ENCODE peak calls at places on chromosomes 2 and 18, in four cellular contexts. I is CD8-positive, alpha-beta memory T cell; C is Peyer's patch; E is lung. O is an unnamed sample. For H3K36me3, the result is how much of the 10 kb centered on the place peaks cover.

GRCh38 chr2:206064077-206064476 is 21.9 kb downstream of the INO80D start:
- DNase-seq in I (no peak), C (no peak), E (no peak), O (no peak)

GRCh38 chr2:216319771-216320170 is 52.5 kb downstream of the MARCHF4 start:
- DNase-seq in I (no peak), C (no peak), E (no peak), O (no peak)

GRCh38 chr2:110832740-110833139 is 100.4 kb downstream of the ACOXL start:
- DNase-seq in I (no peak), C (no peak), E (no peak), O (no peak)

GRCh38 chr2:43634604-43635306 is 2.3 kb upstream of the PLEKHH2 start:
- DNase-seq in I (no peak), C (no peak), E (no peak), O (no peak)

GRCh38 chr18:21406111-21406510 is 164.1 kb downstream of the GREB1L start:
- DNase-seq in I (no peak), C (no peak), E (no peak), O (no peak)

GRCh38 chr18:50853863-50854271 is 25.1 kb upstream of the ME2 start:
- DNase-seq in I (no peak), C (no peak), E (no peak), O (no peak)

GRCh38 chr18:1578505-1578904 is 673.8 kb downstream of the ADCYAP1 start:
- DNase-seq in I (no peak), C (no peak), E (no peak), O (no peak)

GRCh38 chr2:78546843-78547242 is 478.7 kb upstream of the REG3G start:
- DNase-seq in I (no peak), C (no peak), E (no peak), O (no peak)

GRCh38 chr18:36757081-36757480 is 71.7 kb downstream of the TPGS2 start:
- DNase-seq in I (no peak), C (no peak), E (no peak), O (no peak)

GRCh38 chr2:151217343-151217742 is 44.3 kb downstream of the RBM43 start:
- DNase-seq in I (no peak), C (no peak), E (no peak), O (no peak)

GRCh38 chr2:85601771-85602475 is 575 bp downstream of the TMEM150A start:
- DNase-seq in I (no peak), C (peak), E (peak), O (no peak)

GRCh38 chr2:191167766-191168165 is 17.0 kb upstream of the STAT4 start:
- DNase-seq in I (no peak), C (no peak), E (no peak), O (no peak)

GRCh38 chr2:130355578-130356431 is at the start of gene PTPN18:
- DNase-seq in I (peak), C (peak), E (peak), O (peak)

GRCh38 chr18:62458868-62459716 is 63.7 kb upstream of the ZCCHC2 start:
- DNase-seq in I (no peak), C (no peak), E (peak), O (no peak)

GRCh38 chr18:77119851-77120491 is 12.6 kb downstream of the MBP start:
- DNase-seq in I (no peak), C (peak), E (no peak), O (no peak)

GRCh38 chr2:62495777-62496176 is 10.2 kb downstream of the TMEM17 start:
- DNase-seq in I (no peak), C (no peak), E (no peak), O (no peak)

GRCh38 chr2:182999348-183000028 is 38.8 kb downstream of the NCKAP1 start:
- DNase-seq in I (no peak), C (no peak), E (no peak), O (no peak)

DNA sequence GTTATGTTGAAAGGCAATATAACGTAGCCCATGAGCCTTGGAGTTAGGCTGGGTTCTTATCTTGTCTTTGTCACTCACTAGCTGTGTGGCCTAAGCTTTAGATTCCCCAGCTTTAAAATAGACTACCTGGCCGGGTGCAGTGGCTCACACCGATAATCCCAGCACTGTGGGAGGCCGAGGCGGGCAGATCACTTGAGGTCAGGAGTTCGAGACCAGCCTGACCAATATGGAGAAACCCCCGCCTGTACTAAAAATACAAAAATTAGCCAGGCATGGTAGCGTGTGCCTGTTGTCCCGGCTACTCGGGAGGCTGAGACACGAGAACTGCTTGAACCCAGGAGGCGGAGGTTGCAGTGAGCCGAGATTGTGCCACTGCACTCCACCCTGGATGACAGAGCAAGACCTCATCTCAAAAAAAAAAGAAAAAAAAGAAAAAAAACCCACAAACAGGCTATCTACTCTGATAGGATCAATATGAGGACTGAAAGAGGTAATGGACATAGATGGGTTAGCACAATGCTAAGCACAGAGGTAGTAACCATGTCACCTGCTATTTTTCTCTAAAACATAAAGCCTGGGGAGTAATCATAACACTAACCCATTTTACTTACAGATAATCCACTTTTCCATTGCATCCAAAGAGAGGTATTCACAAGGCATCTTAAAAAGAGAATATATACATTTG is 43.9 kb downstream of the NCKAP1 start:
- DNase-seq in I (no peak), C (no peak), E (no peak), O (no peak)
- H3K36me3 ChIP-seq in I (under half), C (under half), E (under half), O (under half)

GRCh38 chr2:149038442-149039212 is at the start of gene LYPD6B:
- DNase-seq in I (no peak), C (no peak), E (no peak), O (no peak)

GRCh38 chr2:149036507-149037293 is 1.8 kb upstream of the LYPD6B start:
- DNase-seq in I (no peak), C (no peak), E (no peak), O (no peak)

GRCh38 chr2:149040451-149040850 is 2.0 kb downstream of the LYPD6B start:
- DNase-seq in I (peak), C (no peak), E (no peak), O (no peak)

GRCh38 chr2:149039213-149039724 is 770 bp downstream of the LYPD6B start:
- DNase-seq in I (no peak), C (no peak), E (no peak), O (no peak)

DNA sequence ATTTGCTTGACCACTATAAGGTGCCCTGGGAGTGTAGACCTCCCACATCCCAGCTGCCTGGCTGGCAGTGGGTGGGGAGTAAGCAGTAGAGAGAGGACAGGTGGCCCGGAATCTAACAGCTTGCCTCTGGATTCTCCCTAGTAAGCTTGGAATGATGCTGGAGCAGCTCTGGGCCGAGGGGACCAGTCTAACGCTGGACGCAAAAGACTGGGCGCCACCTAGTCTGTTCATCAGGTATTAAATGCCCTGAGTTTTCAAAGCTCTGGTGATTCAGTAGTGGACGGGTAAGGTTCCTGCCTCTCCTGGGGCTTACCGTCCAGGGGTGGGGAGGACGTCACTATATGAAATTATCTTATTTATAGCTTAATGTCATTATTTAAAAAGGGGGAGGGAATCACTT is 648 bp upstream of the LYPD6B start:
- DNase-seq in I (no peak), C (no peak), E (no peak), O (no peak)
- H3K4me3 ChIP-seq in I (no peak), C (no peak), E (no peak), O (no peak)

DNA sequence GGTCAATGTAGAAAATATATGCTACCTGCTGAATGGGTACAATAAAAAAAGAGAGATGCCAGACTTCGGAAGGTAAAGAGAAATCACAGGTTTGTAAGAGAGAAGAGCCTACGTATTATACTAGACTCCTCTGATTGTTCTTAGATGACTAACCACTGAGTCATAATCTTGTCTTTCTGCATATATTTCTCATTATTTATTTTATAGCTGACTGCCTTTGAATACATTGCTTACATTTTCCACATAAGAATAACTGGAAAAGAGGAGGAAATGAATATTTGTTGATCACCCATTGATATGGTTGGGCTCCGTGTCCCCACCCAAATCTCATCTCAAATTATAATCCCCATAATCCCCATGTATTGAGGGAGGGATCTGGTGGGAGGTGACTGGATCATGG is 90.3 kb upstream of the RAB27B start:
- DNase-seq in I (no peak), C (no peak), E (no peak), O (no peak)
- H3K27ac ChIP-seq in I (no peak), C (no peak), E (no peak), O (no peak)

DNA sequence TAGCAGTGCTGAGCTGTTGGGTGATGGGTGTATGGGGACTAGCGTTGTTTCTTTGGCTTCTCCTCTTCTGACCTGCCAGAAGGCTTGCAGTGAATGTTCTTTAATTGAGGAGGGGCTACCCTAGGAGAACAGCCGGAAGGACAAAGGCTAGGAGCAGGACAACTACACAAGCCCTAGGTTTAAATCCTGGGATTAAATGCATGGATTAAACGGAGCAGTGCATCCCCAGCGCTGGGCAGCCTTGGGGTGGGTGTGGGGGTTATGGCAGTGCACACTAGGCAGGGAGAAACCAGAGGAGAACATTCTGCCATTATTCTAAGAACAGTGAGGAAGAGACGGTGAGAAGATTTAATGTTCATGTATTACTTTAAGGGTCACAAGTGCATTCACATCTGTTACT is 86.4 kb upstream of the MCFD2 start:
- DNase-seq in I (no peak), C (no peak), E (no peak), O (no peak)
- H3K36me3 ChIP-seq in I (under half), C (under half), E (under half), O (under half)

DNA sequence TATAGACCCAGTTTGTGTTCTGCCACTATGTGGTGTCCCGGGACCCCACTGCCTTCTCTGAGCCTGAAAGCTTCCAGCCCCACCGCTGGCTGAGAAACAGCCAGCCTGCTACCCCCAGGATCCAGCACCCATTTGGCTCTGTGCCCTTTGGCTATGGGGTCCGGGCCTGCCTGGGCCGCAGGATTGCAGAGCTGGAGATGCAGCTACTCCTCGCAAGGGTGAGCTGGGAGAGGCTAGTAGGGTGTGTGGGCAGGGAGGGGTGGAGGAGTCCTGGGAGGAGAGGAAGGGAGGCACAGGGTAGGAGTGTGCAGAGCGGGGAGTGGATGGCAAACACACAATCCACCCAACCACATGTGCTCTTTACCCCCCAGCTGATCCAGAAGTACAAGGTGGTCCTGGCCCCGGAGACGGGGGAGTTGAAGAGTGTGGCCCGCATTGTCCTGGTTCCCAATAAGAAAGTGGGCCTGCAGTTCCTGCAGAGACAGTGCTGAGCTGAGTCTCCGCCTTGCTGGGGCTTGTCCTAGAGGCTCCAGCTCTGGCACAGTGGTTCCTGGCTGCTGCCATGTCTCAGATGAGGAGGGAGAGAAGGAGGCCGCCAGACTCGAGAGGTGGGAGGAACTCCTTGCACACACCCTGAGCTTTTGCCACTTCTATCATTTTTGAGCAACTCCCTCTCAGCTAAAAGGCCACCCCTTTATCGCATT is 16.9 kb downstream of the PRKAG3 start:
- DNase-seq in I (no peak), C (no peak), E (no peak), O (no peak)
- H3K4me3 ChIP-seq in I (no peak), C (no peak), E (no peak), O (no peak)

O was measured in naive thymus-derived CD4-positive, alpha-beta T cell.